ENCODE peak calls at places on chromosome 12, in nine cellular contexts. One of them, this sample, is unnamed.

GRCh38 chr12:64612843-64613242 is 2.5 kb downstream of the RASSF3 start:
- DNase-seq in MM.1S: no peak
- DNase-seq in right lobe of liver: no peak
- DNase-seq in nephron progenitor cell: no peak
- DNase-seq in neural progenitor cell: no peak
- DNase-seq in gastrocnemius medialis: no peak
- DNase-seq in Calu3: no peak
- DNase-seq in neural crest cell: no peak
- DNase-seq in RWPE1: no peak
- DNase-seq in this sample: no peak

GRCh38 chr12:113400362-113400761 is 3.3 kb downstream of the SDS start:
- DNase-seq in MM.1S: no peak
- DNase-seq in right lobe of liver: no peak
- DNase-seq in nephron progenitor cell: no peak
- DNase-seq in neural progenitor cell: no peak
- DNase-seq in gastrocnemius medialis: no peak
- DNase-seq in Calu3: no peak
- DNase-seq in neural crest cell: no peak
- DNase-seq in RWPE1: no peak
- DNase-seq in this sample: no peak

GRCh38 chr12:109727039-109727723 is 13.6 kb downstream of the FAM222A start:
- DNase-seq in MM.1S: no peak
- DNase-seq in right lobe of liver: peak; percentile 52
- DNase-seq in nephron progenitor cell: no peak
- DNase-seq in neural progenitor cell: peak; percentile 77
- DNase-seq in gastrocnemius medialis: no peak
- DNase-seq in Calu3: no peak
- DNase-seq in neural crest cell: peak; percentile 70
- DNase-seq in RWPE1: no peak
- DNase-seq in this sample: no peak

GRCh38 chr12:16523570-16524331 is 82.2 kb downstream of the LMO3 start:
- DNase-seq in MM.1S: no peak
- DNase-seq in right lobe of liver: no peak
- DNase-seq in nephron progenitor cell: no peak
- DNase-seq in neural progenitor cell: no peak
- DNase-seq in gastrocnemius medialis: no peak
- DNase-seq in Calu3: no peak
- DNase-seq in neural crest cell: no peak
- DNase-seq in RWPE1: no peak
- DNase-seq in this sample: no peak

GRCh38 chr12:71665109-71665476 is 992 bp downstream of the THAP2 start:
- DNase-seq in MM.1S: peak; percentile 13
- DNase-seq in right lobe of liver: no peak
- DNase-seq in nephron progenitor cell: no peak
- DNase-seq in neural progenitor cell: no peak
- DNase-seq in gastrocnemius medialis: no peak
- DNase-seq in Calu3: no peak
- DNase-seq in neural crest cell: no peak
- DNase-seq in RWPE1: no peak
- DNase-seq in this sample: no peak

GRCh38 chr12:74339211-74339610 is 198.4 kb upstream of the ATXN7L3B start:
- DNase-seq in MM.1S: no peak
- DNase-seq in right lobe of liver: no peak
- DNase-seq in nephron progenitor cell: no peak
- DNase-seq in neural progenitor cell: no peak
- DNase-seq in gastrocnemius medialis: no peak
- DNase-seq in Calu3: no peak
- DNase-seq in neural crest cell: no peak
- DNase-seq in RWPE1: no peak
- DNase-seq in this sample: no peak

GRCh38 chr12:26226629-26227375 is 31.4 kb downstream of the SSPN start:
- DNase-seq in MM.1S: no peak
- DNase-seq in right lobe of liver: no peak
- DNase-seq in nephron progenitor cell: peak; percentile 60
- DNase-seq in neural progenitor cell: peak; percentile 82
- DNase-seq in gastrocnemius medialis: no peak
- DNase-seq in Calu3: peak; percentile 24
- DNase-seq in neural crest cell: peak; percentile 15
- DNase-seq in RWPE1: peak; percentile 56
- DNase-seq in this sample: peak; percentile 46

GRCh38 chr12:79373896-79374499 is 316.8 kb downstream of the PAWR start:
- DNase-seq in MM.1S: peak; percentile 31
- DNase-seq in right lobe of liver: no peak
- DNase-seq in nephron progenitor cell: peak; percentile 52
- DNase-seq in neural progenitor cell: peak; percentile 47
- DNase-seq in gastrocnemius medialis: no peak
- DNase-seq in Calu3: peak; percentile 72
- DNase-seq in neural crest cell: peak; percentile 53
- DNase-seq in RWPE1: peak; percentile 53
- DNase-seq in this sample: peak; percentile 77

GRCh38 chr12:72547593-72547992 is 275.4 kb downstream of the TRHDE start:
- DNase-seq in MM.1S: no peak
- DNase-seq in right lobe of liver: no peak
- DNase-seq in nephron progenitor cell: no peak
- DNase-seq in neural progenitor cell: peak; percentile 9
- DNase-seq in gastrocnemius medialis: no peak
- DNase-seq in Calu3: no peak
- DNase-seq in neural crest cell: no peak
- DNase-seq in RWPE1: no peak
- DNase-seq in this sample: no peak

GRCh38 chr12:57208946-57209282 is 7.7 kb upstream of the NXPH4 start:
- DNase-seq in MM.1S: no peak
- DNase-seq in right lobe of liver: no peak
- DNase-seq in nephron progenitor cell: no peak
- DNase-seq in neural progenitor cell: no peak
- DNase-seq in gastrocnemius medialis: no peak
- DNase-seq in Calu3: no peak
- DNase-seq in neural crest cell: no peak
- DNase-seq in RWPE1: no peak
- DNase-seq in this sample: no peak

GRCh38 chr12:115303751-115304309 is 619.9 kb upstream of the TBX3 start:
- DNase-seq in MM.1S: no peak
- DNase-seq in right lobe of liver: no peak
- DNase-seq in nephron progenitor cell: peak; percentile 21
- DNase-seq in neural progenitor cell: no peak
- DNase-seq in gastrocnemius medialis: no peak
- DNase-seq in Calu3: no peak
- DNase-seq in neural crest cell: no peak
- DNase-seq in RWPE1: no peak
- DNase-seq in this sample: no peak

GRCh38 chr12:62724947-62725447 is 210.0 kb downstream of the PPM1H start:
- DNase-seq in MM.1S: no peak
- DNase-seq in right lobe of liver: no peak
- DNase-seq in nephron progenitor cell: no peak
- DNase-seq in neural progenitor cell: peak; percentile 74
- DNase-seq in gastrocnemius medialis: no peak
- DNase-seq in Calu3: peak; percentile 88
- DNase-seq in neural crest cell: no peak
- DNase-seq in RWPE1: peak; percentile 89
- DNase-seq in this sample: no peak

GRCh38 chr12:68958337-68958736 is 25.4 kb upstream of the CPM start:
- DNase-seq in MM.1S: no peak
- DNase-seq in right lobe of liver: no peak
- DNase-seq in nephron progenitor cell: no peak
- DNase-seq in neural progenitor cell: no peak
- DNase-seq in gastrocnemius medialis: no peak
- DNase-seq in Calu3: no peak
- DNase-seq in neural crest cell: no peak
- DNase-seq in RWPE1: no peak
- DNase-seq in this sample: no peak

GRCh38 chr12:71439613-71440392 is at the start of gene LGR5:
- DNase-seq in MM.1S: no peak
- DNase-seq in right lobe of liver: no peak
- DNase-seq in nephron progenitor cell: peak; percentile 83
- DNase-seq in neural progenitor cell: peak; percentile 87
- DNase-seq in gastrocnemius medialis: no peak
- DNase-seq in Calu3: peak; percentile 32
- DNase-seq in neural crest cell: peak; percentile 66
- DNase-seq in RWPE1: no peak
- DNase-seq in this sample: peak; percentile 56

GRCh38 chr12:20475542-20475941 is 107.2 kb downstream of the PDE3A start:
- DNase-seq in MM.1S: no peak
- DNase-seq in right lobe of liver: no peak
- DNase-seq in nephron progenitor cell: no peak
- DNase-seq in neural progenitor cell: no peak
- DNase-seq in gastrocnemius medialis: no peak
- DNase-seq in Calu3: no peak
- DNase-seq in neural crest cell: no peak
- DNase-seq in RWPE1: no peak
- DNase-seq in this sample: no peak

GRCh38 chr12:5746020-5746419 is 199.0 kb downstream of the ANO2 start:
- DNase-seq in MM.1S: no peak
- DNase-seq in right lobe of liver: no peak
- DNase-seq in nephron progenitor cell: no peak
- DNase-seq in neural progenitor cell: no peak
- DNase-seq in gastrocnemius medialis: no peak
- DNase-seq in Calu3: no peak
- DNase-seq in neural crest cell: no peak
- DNase-seq in RWPE1: no peak
- DNase-seq in this sample: no peak

GRCh38 chr12:5173511-5174011 is 129.9 kb downstream of the KCNA5 start:
- DNase-seq in MM.1S: no peak
- DNase-seq in right lobe of liver: peak; percentile 75
- DNase-seq in nephron progenitor cell: no peak
- DNase-seq in neural progenitor cell: no peak
- DNase-seq in gastrocnemius medialis: peak; percentile 51
- DNase-seq in Calu3: no peak
- DNase-seq in neural crest cell: no peak
- DNase-seq in RWPE1: no peak
- DNase-seq in this sample: no peak

GRCh38 chr12:75704664-75705063 is 193.3 kb upstream of the KRR1 start:
- DNase-seq in MM.1S: no peak
- DNase-seq in right lobe of liver: no peak
- DNase-seq in nephron progenitor cell: peak; percentile 9
- DNase-seq in neural progenitor cell: no peak
- DNase-seq in gastrocnemius medialis: no peak
- DNase-seq in Calu3: no peak
- DNase-seq in neural crest cell: no peak
- DNase-seq in RWPE1: no peak
- DNase-seq in this sample: no peak

GRCh38 chr12:48197549-48197966 is 5.5 kb downstream of the OR10AD1 start:
- DNase-seq in MM.1S: peak; percentile 61
- DNase-seq in right lobe of liver: no peak
- DNase-seq in nephron progenitor cell: no peak
- DNase-seq in neural progenitor cell: peak; percentile 37
- DNase-seq in gastrocnemius medialis: no peak
- DNase-seq in Calu3: peak; percentile 8
- DNase-seq in neural crest cell: peak; percentile 16
- DNase-seq in RWPE1: no peak
- DNase-seq in this sample: no peak

GRCh38 chr12:14824012-14824634 is 10.1 kb upstream of the SMCO3 start:
- DNase-seq in MM.1S: no peak
- DNase-seq in right lobe of liver: no peak
- DNase-seq in nephron progenitor cell: no peak
- DNase-seq in neural progenitor cell: no peak
- DNase-seq in gastrocnemius medialis: no peak
- DNase-seq in Calu3: no peak
- DNase-seq in neural crest cell: no peak
- DNase-seq in RWPE1: peak; percentile 37
- DNase-seq in this sample: no peak

GRCh38 chr12:14828896-14829295 is 14.4 kb downstream of the ART4 start:
- DNase-seq in MM.1S: peak; percentile 15
- DNase-seq in right lobe of liver: no peak
- DNase-seq in nephron progenitor cell: no peak
- DNase-seq in neural progenitor cell: peak; percentile 12
- DNase-seq in gastrocnemius medialis: no peak
- DNase-seq in Calu3: no peak
- DNase-seq in neural crest cell: no peak
- DNase-seq in RWPE1: peak; percentile 45
- DNase-seq in this sample: no peak

GRCh38 chr12:14827043-14827442 is 13.1 kb upstream of the SMCO3 start:
- DNase-seq in MM.1S: no peak
- DNase-seq in right lobe of liver: no peak
- DNase-seq in nephron progenitor cell: no peak
- DNase-seq in neural progenitor cell: no peak
- DNase-seq in gastrocnemius medialis: no peak
- DNase-seq in Calu3: no peak
- DNase-seq in neural crest cell: no peak
- DNase-seq in RWPE1: no peak
- DNase-seq in this sample: no peak

DNA sequence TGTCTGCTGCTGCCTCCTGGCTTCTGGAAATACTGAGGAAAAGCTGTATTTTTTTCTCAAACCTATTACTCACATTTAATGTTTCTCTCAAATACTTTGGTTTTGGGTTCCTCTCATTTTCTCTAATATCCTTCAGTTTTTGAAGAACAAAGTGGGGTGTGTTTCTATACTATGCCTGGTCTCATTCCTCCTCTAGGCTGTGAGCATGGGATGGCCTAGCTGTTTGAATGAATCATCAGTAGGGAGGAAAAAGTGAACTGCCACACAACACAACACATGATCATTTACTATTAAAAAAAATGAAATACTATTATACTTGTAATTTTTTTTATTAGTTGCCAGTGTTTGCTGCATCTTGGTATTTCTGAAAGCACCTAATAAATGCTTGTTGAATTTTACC is 11.3 kb upstream of the SMCO3 start:
- DNase-seq in MM.1S: no peak
- DNase-seq in right lobe of liver: no peak
- DNase-seq in nephron progenitor cell: no peak
- DNase-seq in neural progenitor cell: no peak
- DNase-seq in gastrocnemius medialis: no peak
- DNase-seq in Calu3: no peak
- DNase-seq in neural crest cell: no peak
- DNase-seq in RWPE1: no peak
- DNase-seq in this sample: no peak
- TF ChIP-seq CTCF in MM.1S: no peak
- TF ChIP-seq CTCF in right lobe of liver: no peak
- TF ChIP-seq CTCF in nephron progenitor cell: no peak
- TF ChIP-seq CTCF in neural progenitor cell: no peak
- TF ChIP-seq CTCF in gastrocnemius medialis: no peak
- TF ChIP-seq CTCF in Calu3: no peak
- TF ChIP-seq CTCF in neural crest cell: no peak
- TF ChIP-seq CTCF in RWPE1: no peak
- TF ChIP-seq CTCF in this sample: no peak

GRCh38 chr12:105278043-105278697 is 42.2 kb upstream of the APPL2 start:
- DNase-seq in MM.1S: no peak
- DNase-seq in right lobe of liver: no peak
- DNase-seq in nephron progenitor cell: no peak
- DNase-seq in neural progenitor cell: no peak
- DNase-seq in gastrocnemius medialis: no peak
- DNase-seq in Calu3: peak; percentile 12
- DNase-seq in neural crest cell: no peak
- DNase-seq in RWPE1: no peak
- DNase-seq in this sample: no peak
- TF ChIP-seq CTCF in MM.1S: peak; percentile 6
- TF ChIP-seq CTCF in right lobe of liver: peak; percentile 15
- TF ChIP-seq CTCF in nephron progenitor cell: no peak
- TF ChIP-seq CTCF in neural progenitor cell: no peak
- TF ChIP-seq CTCF in gastrocnemius medialis: no peak
- TF ChIP-seq CTCF in Calu3: no peak
- TF ChIP-seq CTCF in neural crest cell: peak; percentile 28
- TF ChIP-seq CTCF in RWPE1: no peak
- TF ChIP-seq CTCF in this sample: peak; percentile 30

GRCh38 chr12:120225852-120226640 is 25.1 kb upstream of the RPLP0 start:
- DNase-seq in MM.1S: peak; percentile 53
- DNase-seq in right lobe of liver: no peak
- DNase-seq in nephron progenitor cell: no peak
- DNase-seq in neural progenitor cell: no peak
- DNase-seq in gastrocnemius medialis: no peak
- DNase-seq in Calu3: peak; percentile 55
- DNase-seq in neural crest cell: no peak
- DNase-seq in RWPE1: no peak
- DNase-seq in this sample: no peak
- TF ChIP-seq CTCF in MM.1S: peak; percentile 23
- TF ChIP-seq CTCF in right lobe of liver: no peak
- TF ChIP-seq CTCF in nephron progenitor cell: no peak
- TF ChIP-seq CTCF in neural progenitor cell: no peak
- TF ChIP-seq CTCF in gastrocnemius medialis: no peak
- TF ChIP-seq CTCF in Calu3: no peak
- TF ChIP-seq CTCF in neural crest cell: no peak
- TF ChIP-seq CTCF in RWPE1: no peak
- TF ChIP-seq CTCF in this sample: no peak

GRCh38 chr12:45890276-45890675 is 100.1 kb downstream of the SCAF11 start:
- DNase-seq in MM.1S: no peak
- DNase-seq in right lobe of liver: no peak
- DNase-seq in nephron progenitor cell: no peak
- DNase-seq in neural progenitor cell: no peak
- DNase-seq in gastrocnemius medialis: no peak
- DNase-seq in Calu3: no peak
- DNase-seq in neural crest cell: no peak
- DNase-seq in RWPE1: no peak
- DNase-seq in this sample: no peak
- TF ChIP-seq CTCF in MM.1S: no peak
- TF ChIP-seq CTCF in right lobe of liver: no peak
- TF ChIP-seq CTCF in nephron progenitor cell: no peak
- TF ChIP-seq CTCF in neural progenitor cell: no peak
- TF ChIP-seq CTCF in gastrocnemius medialis: no peak
- TF ChIP-seq CTCF in Calu3: no peak
- TF ChIP-seq CTCF in neural crest cell: peak; percentile 29
- TF ChIP-seq CTCF in RWPE1: no peak
- TF ChIP-seq CTCF in this sample: peak; percentile 18